ENCODE peak calls at places on chromosome 1, in seven cellular contexts. O is keratinocyte, Z is A549, N is right lobe of liver, K is cardiac muscle cell, Q is stomach, C is bronchial epithelial cell. D is an unnamed sample.
A peak's percentile ranks its signal among the peaks of the same experiment; 100 is the strongest.

GRCh38 chr1:15400627-15401026 is 9.1 kb upstream of the EFHD2 start:
- DNase-seq in C (peak; percentile 99), N (no peak), K (no peak), O (peak; percentile 72), Z (no peak), Q (no peak), D (no peak)

GRCh38 chr1:155093938-155094621 is 15.4 kb downstream of the EFNA3 start:
- DNase-seq in N (peak; percentile 59), K (peak; percentile 74), Z (peak; percentile 66), Q (no peak), C (peak; percentile 59), O (no peak), D (peak; percentile 62)

GRCh38 chr1:24888971-24889670 is 41.0 kb downstream of the RUNX3 start:
- DNase-seq in Q (no peak), C (peak; percentile 31), Z (no peak), O (no peak), N (no peak), K (no peak), D (no peak)

GRCh38 chr1:40848530-40849189 is 13.5 kb downstream of the CITED4 start:
- DNase-seq in Z (peak; percentile 74), O (peak; percentile 50), N (peak; percentile 62), C (peak; percentile 68), K (peak; percentile 75), Q (peak; percentile 81), D (peak; percentile 50)

GRCh38 chr1:41659159-41659495 is 174.6 kb upstream of the EDN2 start:
- DNase-seq in N (no peak), C (no peak), K (no peak), Z (no peak), O (no peak), Q (no peak), D (no peak)

GRCh38 chr1:179807291-179807690 is 64.2 kb downstream of the FAM163A start:
- DNase-seq in N (no peak), K (no peak), Z (no peak), Q (no peak), C (no peak), O (no peak), D (no peak)

GRCh38 chr1:9066945-9067807 is 2.3 kb downstream of the SLC2A5 start:
- DNase-seq in O (no peak), Q (no peak), N (peak; percentile 48), C (peak; percentile 88), K (peak; percentile 88), Z (no peak), D (peak; percentile 52)

GRCh38 chr1:231419147-231419546 is 2.9 kb downstream of the EGLN1 start:
- DNase-seq in N (no peak), K (no peak), Q (no peak), Z (no peak), O (no peak), C (no peak), D (no peak)

GRCh38 chr1:151157067-151157531 is 650 bp downstream of the TNFAIP8L2 start:
- DNase-seq in O (no peak), Z (no peak), N (no peak), K (no peak), C (no peak), Q (no peak), D (no peak)

GRCh38 chr1:201826830-201827229 is 2.1 kb upstream of the IPO9 start:
- DNase-seq in Z (no peak), C (peak; percentile 4), N (no peak), Q (no peak), K (peak; percentile 40), O (no peak), D (no peak)

GRCh38 chr1:101357444-101357986 is 120.7 kb downstream of the S1PR1 start:
- DNase-seq in C (peak; percentile 73), Q (peak; percentile 52), N (no peak), Z (peak; percentile 59), K (peak; percentile 88), O (peak; percentile 33), D (peak; percentile 77)

GRCh38 chr1:112674986-112675727 is 698 bp downstream of the MOV10 start:
- DNase-seq in Q (no peak), K (no peak), N (peak; percentile 72), O (no peak), C (no peak), Z (no peak), D (peak; percentile 46)

GRCh38 chr1:31592132-31592531 is 15.8 kb downstream of the TINAGL1 start:
- DNase-seq in Z (no peak), C (no peak), Q (no peak), O (no peak), K (no peak), N (no peak), D (no peak)

GRCh38 chr1:179046808-179047636 is 21.3 kb downstream of the FAM20B start:
- DNase-seq in O (no peak), Q (no peak), K (peak; percentile 35), C (no peak), N (no peak), Z (no peak), D (no peak)

GRCh38 chr1:196455697-196456096 is 152.5 kb downstream of the KCNT2 start:
- DNase-seq in C (no peak), O (no peak), K (no peak), Q (no peak), N (no peak), Z (no peak), D (no peak)

GRCh38 chr1:29119365-29119929 is 4.3 kb downstream of the TMEM200B start:
- DNase-seq in O (no peak), Z (no peak), C (no peak), K (no peak), N (no peak), Q (no peak), D (no peak)

GRCh38 chr1:29120367-29120766 is 3.3 kb downstream of the TMEM200B start:
- DNase-seq in C (no peak), Q (no peak), O (no peak), N (no peak), Z (no peak), K (no peak), D (no peak)

GRCh38 chr1:29120955-29121485 is 2.7 kb downstream of the TMEM200B start:
- DNase-seq in K (peak; percentile 65), Q (peak; percentile 43), N (no peak), Z (peak; percentile 56), C (no peak), O (no peak), D (no peak)

GRCh38 chr1:29114654-29115053 is 9.0 kb downstream of the TMEM200B start:
- DNase-seq in Q (no peak), N (no peak), K (no peak), C (no peak), Z (no peak), O (no peak), D (no peak)

DNA sequence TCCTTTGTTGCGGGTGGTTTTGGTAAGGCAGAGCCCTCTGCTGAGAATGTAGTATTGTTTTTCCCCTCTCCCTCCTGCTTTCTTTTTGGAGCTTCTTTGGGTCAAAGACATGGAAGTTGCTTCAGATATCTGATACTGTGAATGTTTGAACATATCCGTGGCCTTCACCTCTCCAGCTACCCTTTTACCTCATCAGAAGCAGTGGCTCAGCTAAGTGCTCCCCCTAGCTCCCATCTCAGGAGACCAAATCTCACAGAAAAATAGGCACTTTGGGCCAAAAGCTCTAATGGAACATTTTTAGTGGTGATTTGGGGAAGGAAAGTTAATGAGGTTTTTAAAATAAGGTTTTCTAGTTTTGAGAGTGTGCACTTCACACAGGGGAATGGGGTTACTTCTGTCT is 6.3 kb downstream of the TMEM200B start:
- DNase-seq in Q (no peak), C (no peak), K (no peak), O (no peak), N (no peak), Z (no peak), D (no peak)
- TF ChIP-seq CTCF in Q (no peak), C (no peak), K (peak; percentile 30), O (no peak), N (peak; percentile 37), Z (no peak), D (no peak)

DNA sequence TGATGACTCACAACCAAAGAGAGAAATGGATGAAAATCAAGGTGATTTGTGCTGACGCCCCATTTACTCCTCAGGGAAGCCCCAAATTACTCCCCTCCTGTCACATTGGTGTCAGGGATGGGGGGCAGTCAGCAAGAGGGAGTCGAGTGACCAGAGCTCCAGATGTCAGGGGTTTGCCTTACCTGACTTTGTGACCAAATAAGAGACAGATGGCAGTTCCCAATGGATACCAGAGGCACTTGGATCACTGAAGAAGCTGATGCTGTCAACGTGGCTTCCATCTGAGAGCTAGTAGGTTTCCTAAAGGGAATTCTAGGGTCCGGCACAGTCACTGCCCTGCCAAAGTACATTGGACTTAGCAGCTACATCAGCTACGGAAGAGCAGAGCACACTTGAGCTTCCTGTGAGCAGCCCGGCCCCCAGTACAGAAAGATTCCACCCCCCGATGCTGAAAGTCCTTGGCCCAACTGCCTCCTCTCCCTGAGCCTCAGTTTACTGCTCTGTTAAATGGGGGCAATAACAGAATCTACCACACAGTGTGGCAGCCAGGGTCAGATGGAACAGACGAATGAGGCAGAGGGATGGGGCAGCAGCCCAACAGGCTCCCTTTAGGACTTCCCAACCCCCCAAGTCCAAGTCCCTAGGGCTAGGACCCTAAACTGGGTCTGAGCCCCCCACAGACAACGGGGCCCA is 23.1 kb upstream of the C1QA start:
- DNase-seq in C (no peak), Z (no peak), O (no peak), N (no peak), K (no peak), Q (no peak), D (no peak)
- H3K4me3 ChIP-seq in C (no peak overlapping the region), Z (no peak overlapping the region), O (no peak overlapping the region), N (no peak overlapping the region), K (no peak overlapping the region), Q (no peak overlapping the region), D (no peak overlapping the region)

GRCh38 chr1:1841575-1841991 is 49.3 kb downstream of the GNB1 start:
- DNase-seq in O (no peak), N (no peak), C (no peak), Q (no peak), Z (no peak), K (peak; percentile 18), D (no peak)
- TF ChIP-seq CTCF in O (peak; percentile 18), N (no peak), C (no peak), Q (no peak), Z (no peak), K (no peak), D (no peak)

DNA sequence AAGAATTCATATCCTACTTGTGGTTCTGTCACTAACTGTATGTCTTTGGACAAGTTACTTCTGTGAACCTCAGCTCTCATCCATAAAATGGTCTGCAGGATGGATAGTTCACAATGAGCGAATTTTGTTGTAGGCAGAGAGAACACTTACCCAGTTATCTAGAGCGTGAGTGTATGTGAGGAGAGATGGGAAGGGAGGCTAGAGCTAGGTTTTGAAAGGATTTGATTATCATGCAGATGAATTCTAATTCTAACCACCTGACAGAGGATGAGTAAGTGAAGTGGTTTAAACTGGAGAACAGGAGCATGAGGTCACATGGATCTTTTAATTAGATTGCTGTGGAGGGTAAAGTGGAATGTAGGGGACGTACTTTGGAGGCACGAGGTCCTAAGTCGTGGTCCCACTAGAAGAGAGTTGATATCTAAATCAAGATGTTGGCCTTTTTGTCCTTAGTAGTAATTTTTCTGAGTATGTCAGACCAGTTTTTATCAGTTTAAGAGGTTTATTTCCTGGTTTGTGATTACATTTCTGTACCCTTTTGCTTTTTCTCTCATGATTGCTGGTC is 5.0 kb downstream of the SUCO start:
- DNase-seq in O (no peak), K (no peak), C (no peak), Q (no peak), Z (no peak), N (no peak), D (no peak)
- H3K4me3 ChIP-seq in O (no peak overlapping the region), K (no peak overlapping the region), C (no peak overlapping the region), Q (no peak overlapping the region), Z (no peak overlapping the region), N (no peak overlapping the region), D (no peak overlapping the region)

DNA sequence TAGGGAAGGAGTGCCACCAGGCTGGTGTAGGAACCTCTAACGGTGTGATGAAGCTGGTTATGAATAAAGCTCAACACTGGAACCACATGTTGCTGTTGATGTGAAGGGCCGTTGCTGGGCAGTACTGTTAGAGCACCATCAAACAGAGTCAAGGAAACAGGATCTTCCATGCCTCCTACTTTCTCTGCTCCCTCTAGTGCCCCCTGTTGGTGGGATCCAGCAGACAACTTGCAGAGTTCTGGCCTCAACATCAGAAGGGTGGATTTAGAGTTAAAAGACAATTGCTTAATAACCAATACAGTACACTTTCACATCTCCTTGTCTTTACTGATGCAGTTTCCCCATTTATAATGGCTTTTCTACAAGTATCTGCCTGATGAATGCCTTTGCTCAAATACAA is 336.4 kb downstream of the NTNG1 start:
- DNase-seq in C (no peak), O (no peak), Z (peak; percentile 11), N (no peak), Q (no peak), K (no peak), D (no peak)
- TF ChIP-seq CTCF in C (peak; percentile 28), O (peak; percentile 40), Z (no peak), N (no peak), Q (no peak), K (no peak), D (no peak)